ENCODE peak calls at places on chromosomes 5 and 9, in four cellular contexts. One of them, this sample, is unnamed. For H3K4me1, the result is how much of the 10 kb centered on the place peaks cover.

GRCh38 chr9:89175739-89176360 is 2.8 kb downstream of the SHC3 start:
- DNase-seq in body of pancreas: peak
- DNase-seq in endodermal cell: no peak
- DNase-seq in psoas muscle: no peak
- DNase-seq in this sample: no peak

GRCh38 chr9:128603697-128604096 is 51.3 kb downstream of the SPTAN1 start:
- DNase-seq in body of pancreas: no peak
- DNase-seq in endodermal cell: no peak
- DNase-seq in psoas muscle: no peak
- DNase-seq in this sample: no peak

GRCh38 chr9:22139261-22139660 is 130.2 kb upstream of the CDKN2B start:
- DNase-seq in body of pancreas: no peak
- DNase-seq in endodermal cell: no peak
- DNase-seq in psoas muscle: no peak
- DNase-seq in this sample: no peak

GRCh38 chr5:119355636-119356383 is at the start of gene TNFAIP8:
- DNase-seq in body of pancreas: peak
- DNase-seq in endodermal cell: peak
- DNase-seq in psoas muscle: peak
- DNase-seq in this sample: peak

GRCh38 chr5:137747848-137748247 is 6.3 kb downstream of the HNRNPA0 start:
- DNase-seq in body of pancreas: no peak
- DNase-seq in endodermal cell: no peak
- DNase-seq in psoas muscle: no peak
- DNase-seq in this sample: no peak

GRCh38 chr5:93378073-93378472 is 202.9 kb downstream of the NR2F1-AS1 start:
- DNase-seq in body of pancreas: no peak
- DNase-seq in endodermal cell: no peak
- DNase-seq in psoas muscle: no peak
- DNase-seq in this sample: no peak

GRCh38 chr5:5298068-5298633 is 124.3 kb upstream of the ICE1 start:
- DNase-seq in body of pancreas: no peak
- DNase-seq in endodermal cell: no peak
- DNase-seq in psoas muscle: no peak
- DNase-seq in this sample: no peak

GRCh38 chr9:77142366-77142765 is 35.0 kb upstream of the VPS13A start:
- DNase-seq in body of pancreas: no peak
- DNase-seq in endodermal cell: no peak
- DNase-seq in psoas muscle: no peak
- DNase-seq in this sample: no peak

GRCh38 chr5:110335361-110336046 is 391.0 kb downstream of the TMEM232 start:
- DNase-seq in body of pancreas: no peak
- DNase-seq in endodermal cell: no peak
- DNase-seq in psoas muscle: no peak
- DNase-seq in this sample: no peak

GRCh38 chr5:120463026-120463770 is 902 bp upstream of the PRR16 start:
- DNase-seq in body of pancreas: no peak
- DNase-seq in endodermal cell: no peak
- DNase-seq in psoas muscle: no peak
- DNase-seq in this sample: no peak

GRCh38 chr5:120464627-120465280 is 654 bp downstream of the PRR16 start:
- DNase-seq in body of pancreas: peak
- DNase-seq in endodermal cell: peak
- DNase-seq in psoas muscle: peak
- DNase-seq in this sample: no peak

GRCh38 chr5:120466337-120467006 is 2.4 kb downstream of the PRR16 start:
- DNase-seq in body of pancreas: no peak
- DNase-seq in endodermal cell: no peak
- DNase-seq in psoas muscle: no peak
- DNase-seq in this sample: no peak

GRCh38 chr5:120465281-120465961 is 1.3 kb downstream of the PRR16 start:
- DNase-seq in body of pancreas: peak
- DNase-seq in endodermal cell: peak
- DNase-seq in psoas muscle: peak
- DNase-seq in this sample: no peak

DNA sequence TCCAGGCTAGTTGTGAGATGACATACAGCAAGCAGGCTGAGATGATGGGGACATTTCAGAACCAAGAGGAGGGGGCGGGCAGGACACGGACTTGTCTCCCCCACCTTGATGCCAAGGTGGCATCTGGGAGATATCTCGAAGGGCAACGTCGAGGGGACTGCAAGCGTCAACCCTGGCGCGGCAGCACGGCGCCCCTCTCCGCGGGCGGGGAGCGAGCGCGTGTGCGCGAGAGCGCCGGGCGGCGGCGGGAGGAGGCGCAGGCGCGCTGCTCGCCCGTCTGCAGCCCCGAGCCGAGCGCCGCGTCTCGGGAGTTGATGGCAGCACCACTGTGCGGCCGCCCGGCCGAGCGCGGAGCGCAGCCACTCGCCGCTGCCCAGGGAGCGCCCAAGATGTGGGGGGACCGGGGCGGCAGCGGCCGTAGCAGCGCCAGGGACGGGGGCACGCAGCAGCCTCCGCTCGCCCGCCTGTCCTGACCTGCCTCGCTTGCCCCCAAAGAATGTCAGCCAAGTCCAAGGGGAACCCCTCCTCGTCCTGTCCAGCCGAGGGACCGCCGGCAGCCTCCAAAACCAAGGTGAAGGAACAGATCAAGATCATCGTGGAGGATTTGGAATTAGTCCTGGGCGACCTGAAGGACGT is at the start of gene PRR16:
- DNase-seq in body of pancreas: peak
- DNase-seq in endodermal cell: peak
- DNase-seq in psoas muscle: peak
- DNase-seq in this sample: no peak
- H3K27ac ChIP-seq in body of pancreas: no peak
- H3K27ac ChIP-seq in endodermal cell: no peak
- H3K27ac ChIP-seq in psoas muscle: peak
- H3K27ac ChIP-seq in this sample: peak

DNA sequence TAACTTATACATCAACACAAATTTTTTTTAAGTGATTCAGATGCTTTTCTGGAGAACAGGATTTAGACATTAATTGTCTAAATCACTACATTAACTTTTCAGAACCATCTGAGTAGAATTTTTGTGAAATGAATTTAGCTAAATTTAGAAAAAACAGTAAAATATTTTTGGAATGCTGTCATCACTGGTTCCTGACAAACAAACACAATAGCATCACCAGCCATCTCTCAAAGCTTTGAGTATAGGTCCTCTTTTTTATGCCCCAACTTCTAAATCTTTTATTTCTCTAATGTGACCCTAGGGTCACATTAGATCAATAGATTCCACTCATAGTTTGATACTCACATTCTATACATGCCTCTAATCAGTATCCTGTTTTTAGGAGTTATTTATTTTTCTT is 104.6 kb downstream of the PRR16 start:
- DNase-seq in body of pancreas: no peak
- DNase-seq in endodermal cell: no peak
- DNase-seq in psoas muscle: no peak
- DNase-seq in this sample: no peak
- H3K4me3 ChIP-seq in body of pancreas: no peak
- H3K4me3 ChIP-seq in endodermal cell: no peak
- H3K4me3 ChIP-seq in psoas muscle: no peak
- H3K4me3 ChIP-seq in this sample: no peak

DNA sequence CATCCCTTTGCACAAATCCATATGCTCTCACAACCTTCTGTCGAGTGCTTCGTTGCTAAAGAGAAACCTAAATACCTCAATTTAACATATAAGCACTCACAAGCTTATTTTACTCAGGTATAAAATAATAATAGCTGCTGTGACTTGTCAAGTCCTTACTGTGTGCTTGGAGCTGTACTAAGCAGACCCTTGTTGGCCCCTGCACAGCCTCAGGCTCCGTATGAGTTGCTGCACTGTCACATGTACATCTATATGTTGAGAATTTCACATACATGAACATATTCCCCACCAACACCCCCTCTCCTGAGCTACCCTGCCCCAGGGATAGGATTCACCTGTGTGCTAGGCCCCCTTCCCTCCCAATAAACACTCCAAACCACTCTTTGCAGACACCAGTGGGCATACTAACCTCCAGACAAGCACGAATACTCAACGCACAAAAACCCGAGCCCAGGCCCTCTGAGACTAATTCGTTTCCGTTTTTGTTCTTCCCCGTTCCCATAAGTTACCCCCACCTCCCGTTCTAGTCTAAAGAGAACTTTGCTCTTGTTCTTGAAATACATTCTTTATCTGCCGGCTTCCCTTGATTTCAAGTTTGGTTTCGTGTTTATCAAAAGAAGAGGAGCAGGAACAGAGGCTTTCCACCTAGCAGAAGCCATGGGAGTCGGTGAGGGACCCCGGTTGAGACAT is 3.6 kb downstream of the HAND1 start:
- DNase-seq in body of pancreas: no peak
- DNase-seq in endodermal cell: no peak
- DNase-seq in psoas muscle: peak
- DNase-seq in this sample: no peak
- H3K4me1 ChIP-seq in body of pancreas: half or more
- H3K4me1 ChIP-seq in endodermal cell: under half
- H3K4me1 ChIP-seq in psoas muscle: half or more
- H3K4me1 ChIP-seq in this sample: half or more

DNA sequence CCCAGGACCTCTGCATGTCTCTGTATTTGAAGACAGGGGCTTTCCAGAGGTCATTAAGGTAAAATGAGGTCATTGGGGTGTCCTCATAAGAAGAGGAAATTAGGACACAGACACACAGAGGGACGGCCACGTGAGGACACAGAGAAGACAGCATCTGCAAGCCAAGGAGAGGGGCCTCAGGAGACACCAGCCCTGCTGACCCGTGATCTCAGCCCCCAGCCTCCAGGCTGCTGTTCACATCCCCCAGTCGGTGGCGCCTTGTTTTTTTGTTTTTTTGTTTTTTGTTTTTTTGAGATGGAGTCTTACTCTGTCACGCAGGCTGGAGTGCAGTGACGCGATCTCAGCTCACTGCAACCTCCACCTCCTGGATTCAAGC is 1.1 kb upstream of the CCDC183 start:
- DNase-seq in body of pancreas: no peak
- DNase-seq in endodermal cell: no peak
- DNase-seq in psoas muscle: peak
- DNase-seq in this sample: no peak
- H3K27ac ChIP-seq in body of pancreas: no peak
- H3K27ac ChIP-seq in endodermal cell: no peak
- H3K27ac ChIP-seq in psoas muscle: no peak
- H3K27ac ChIP-seq in this sample: no peak

GRCh38 chr5:43556857-43557593 is at the start of gene PAIP1:
- DNase-seq in body of pancreas: peak
- DNase-seq in endodermal cell: peak
- DNase-seq in psoas muscle: peak
- DNase-seq in this sample: peak

GRCh38 chr5:43555895-43556606 is 826 bp downstream of the PAIP1 start:
- DNase-seq in body of pancreas: peak
- DNase-seq in endodermal cell: peak
- DNase-seq in psoas muscle: peak
- DNase-seq in this sample: peak

GRCh38 chr5:43553381-43553780 is 3.5 kb downstream of the PAIP1 start:
- DNase-seq in body of pancreas: no peak
- DNase-seq in endodermal cell: no peak
- DNase-seq in psoas muscle: no peak
- DNase-seq in this sample: no peak

GRCh38 chr5:43560128-43560527 is 3.3 kb upstream of the PAIP1 start:
- DNase-seq in body of pancreas: no peak
- DNase-seq in endodermal cell: no peak
- DNase-seq in psoas muscle: no peak
- DNase-seq in this sample: no peak

GRCh38 chr5:43554497-43554896 is 2.4 kb downstream of the PAIP1 start:
- DNase-seq in body of pancreas: no peak
- DNase-seq in endodermal cell: no peak
- DNase-seq in psoas muscle: no peak
- DNase-seq in this sample: no peak
- H3K4me3 ChIP-seq in body of pancreas: no peak
- H3K4me3 ChIP-seq in endodermal cell: peak
- H3K4me3 ChIP-seq in psoas muscle: peak
- H3K4me3 ChIP-seq in this sample: no peak

DNA sequence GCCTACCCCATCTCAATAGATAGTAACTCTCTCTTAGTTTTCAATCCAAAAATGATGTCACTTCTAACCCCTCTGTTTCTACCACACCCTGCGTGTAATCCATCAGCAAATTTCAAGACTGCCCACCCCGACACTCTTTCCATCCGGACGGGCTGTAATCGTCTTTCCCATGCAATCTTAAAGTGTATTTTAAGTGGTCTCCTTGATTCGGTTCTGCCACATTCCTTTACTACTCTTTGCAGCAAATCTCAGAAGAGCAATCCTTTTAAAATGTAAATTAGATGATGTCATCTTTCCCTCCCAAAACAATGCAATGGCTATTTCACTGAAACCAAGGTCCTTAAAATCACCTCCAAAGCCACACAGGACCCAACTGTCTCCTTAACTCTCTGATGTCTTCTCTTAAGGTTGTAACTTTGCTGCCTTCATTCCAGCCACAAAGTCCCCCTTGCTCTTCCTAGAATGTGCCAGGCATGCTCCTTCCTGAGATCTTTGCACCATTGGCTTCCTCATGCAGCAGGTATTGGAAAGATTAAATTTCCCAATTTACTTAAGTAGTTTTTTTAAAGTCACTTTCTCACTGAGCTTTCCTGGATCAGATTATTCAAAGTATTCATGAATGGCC is 932.5 kb upstream of the WWC1 start:
- DNase-seq in body of pancreas: no peak
- DNase-seq in endodermal cell: peak
- DNase-seq in psoas muscle: no peak
- DNase-seq in this sample: no peak
- H3K4me1 ChIP-seq in body of pancreas: under half
- H3K4me1 ChIP-seq in endodermal cell: under half
- H3K4me1 ChIP-seq in psoas muscle: under half
- H3K4me1 ChIP-seq in this sample: under half

GRCh38 chr9:2023042-2023441 is 7.9 kb downstream of the SMARCA2 start:
- DNase-seq in body of pancreas: no peak
- DNase-seq in endodermal cell: no peak
- DNase-seq in psoas muscle: no peak
- DNase-seq in this sample: no peak

GRCh38 chr9:2023532-2023931 is 8.4 kb downstream of the SMARCA2 start:
- DNase-seq in body of pancreas: no peak
- DNase-seq in endodermal cell: no peak
- DNase-seq in psoas muscle: no peak
- DNase-seq in this sample: no peak

GRCh38 chr9:2021731-2022130 is 6.6 kb downstream of the SMARCA2 start:
- DNase-seq in body of pancreas: no peak
- DNase-seq in endodermal cell: no peak
- DNase-seq in psoas muscle: no peak
- DNase-seq in this sample: no peak

GRCh38 chr9:2024888-2025781 is 10.0 kb downstream of the SMARCA2 start:
- DNase-seq in body of pancreas: no peak
- DNase-seq in endodermal cell: no peak
- DNase-seq in psoas muscle: no peak
- DNase-seq in this sample: no peak

GRCh38 chr9:2022560-2022959 is 7.4 kb downstream of the SMARCA2 start:
- DNase-seq in body of pancreas: no peak
- DNase-seq in endodermal cell: no peak
- DNase-seq in psoas muscle: no peak
- DNase-seq in this sample: no peak
- H3K27ac ChIP-seq in body of pancreas: peak
- H3K27ac ChIP-seq in endodermal cell: no peak
- H3K27ac ChIP-seq in psoas muscle: no peak
- H3K27ac ChIP-seq in this sample: peak

This sample was measured in lower lobe of right lung.